ENCODE peak calls at places on chromosomes 6 and 20, in nine cellular contexts. One of them, this sample, is unnamed.
A peak's percentile ranks its signal among the peaks of the same experiment; 100 is the strongest.

GRCh38 chr20:62816031-62816878 is 595 bp upstream of the COL9A3 start:
- DNase-seq in body of pancreas: no peak
- DNase-seq in cardiac muscle cell: peak; percentile 46
- DNase-seq in A549: no peak
- DNase-seq in tibial nerve: no peak
- DNase-seq in Panc1: no peak
- DNase-seq in ovary: no peak
- DNase-seq in foreskin fibroblast: peak; percentile 63
- DNase-seq in brain microvascular endothelial cell: no peak
- DNase-seq in this sample: no peak

GRCh38 chr6:152356659-152357058 is 280.5 kb downstream of the SYNE1 start:
- DNase-seq in body of pancreas: no peak
- DNase-seq in cardiac muscle cell: no peak
- DNase-seq in A549: peak; percentile 34
- DNase-seq in tibial nerve: no peak
- DNase-seq in Panc1: peak; percentile 8
- DNase-seq in ovary: no peak
- DNase-seq in foreskin fibroblast: peak; percentile 60
- DNase-seq in brain microvascular endothelial cell: peak; percentile 32
- DNase-seq in this sample: peak; percentile 8

GRCh38 chr6:137415127-137415833 is 78.9 kb downstream of the OLIG3 start:
- DNase-seq in body of pancreas: peak; percentile 59
- DNase-seq in cardiac muscle cell: peak; percentile 66
- DNase-seq in A549: peak; percentile 3
- DNase-seq in tibial nerve: peak; percentile 64
- DNase-seq in Panc1: peak; percentile 22
- DNase-seq in ovary: peak; percentile 43
- DNase-seq in foreskin fibroblast: peak; percentile 83
- DNase-seq in brain microvascular endothelial cell: peak; percentile 76
- DNase-seq in this sample: peak; percentile 58

GRCh38 chr6:47740714-47741113 is 41.1 kb upstream of the OPN5 start:
- DNase-seq in body of pancreas: no peak
- DNase-seq in cardiac muscle cell: no peak
- DNase-seq in A549: peak; percentile 1
- DNase-seq in tibial nerve: no peak
- DNase-seq in Panc1: no peak
- DNase-seq in ovary: no peak
- DNase-seq in foreskin fibroblast: no peak
- DNase-seq in brain microvascular endothelial cell: no peak
- DNase-seq in this sample: no peak

GRCh38 chr20:10739575-10739974 is 65.8 kb upstream of the JAG1 start:
- DNase-seq in body of pancreas: no peak
- DNase-seq in cardiac muscle cell: no peak
- DNase-seq in A549: no peak
- DNase-seq in tibial nerve: no peak
- DNase-seq in Panc1: no peak
- DNase-seq in ovary: no peak
- DNase-seq in foreskin fibroblast: no peak
- DNase-seq in brain microvascular endothelial cell: no peak
- DNase-seq in this sample: no peak

GRCh38 chr6:11920566-11920965 is 91.5 kb upstream of the HIVEP1 start:
- DNase-seq in body of pancreas: no peak
- DNase-seq in cardiac muscle cell: no peak
- DNase-seq in A549: no peak
- DNase-seq in tibial nerve: no peak
- DNase-seq in Panc1: no peak
- DNase-seq in ovary: no peak
- DNase-seq in foreskin fibroblast: peak; percentile 9
- DNase-seq in brain microvascular endothelial cell: no peak
- DNase-seq in this sample: no peak

GRCh38 chr20:35947489-35947888 is 6.8 kb downstream of the SCAND1 start:
- DNase-seq in body of pancreas: no peak
- DNase-seq in cardiac muscle cell: peak; percentile 41
- DNase-seq in A549: peak; percentile 68
- DNase-seq in tibial nerve: no peak
- DNase-seq in Panc1: no peak
- DNase-seq in ovary: no peak
- DNase-seq in foreskin fibroblast: peak; percentile 13
- DNase-seq in brain microvascular endothelial cell: no peak
- DNase-seq in this sample: peak; percentile 17

GRCh38 chr6:16505711-16506362 is 255.4 kb downstream of the ATXN1 start:
- DNase-seq in body of pancreas: no peak
- DNase-seq in cardiac muscle cell: no peak
- DNase-seq in A549: no peak
- DNase-seq in tibial nerve: no peak
- DNase-seq in Panc1: no peak
- DNase-seq in ovary: no peak
- DNase-seq in foreskin fibroblast: peak; percentile 78
- DNase-seq in brain microvascular endothelial cell: peak; percentile 27
- DNase-seq in this sample: peak; percentile 93

GRCh38 chr6:90953405-90954161 is 366.7 kb upstream of the MAP3K7 start:
- DNase-seq in body of pancreas: no peak
- DNase-seq in cardiac muscle cell: no peak
- DNase-seq in A549: no peak
- DNase-seq in tibial nerve: no peak
- DNase-seq in Panc1: no peak
- DNase-seq in ovary: no peak
- DNase-seq in foreskin fibroblast: no peak
- DNase-seq in brain microvascular endothelial cell: no peak
- DNase-seq in this sample: no peak

GRCh38 chr6:136396908-136397307 is 107.3 kb upstream of the BCLAF1 start:
- DNase-seq in body of pancreas: no peak
- DNase-seq in cardiac muscle cell: no peak
- DNase-seq in A549: no peak
- DNase-seq in tibial nerve: no peak
- DNase-seq in Panc1: no peak
- DNase-seq in ovary: no peak
- DNase-seq in foreskin fibroblast: no peak
- DNase-seq in brain microvascular endothelial cell: no peak
- DNase-seq in this sample: no peak

GRCh38 chr6:127266892-127267741 is 453 bp downstream of the RNF146 start:
- DNase-seq in body of pancreas: peak; percentile 52
- DNase-seq in cardiac muscle cell: peak; percentile 69
- DNase-seq in A549: peak; percentile 54
- DNase-seq in tibial nerve: peak; percentile 25
- DNase-seq in Panc1: no peak
- DNase-seq in ovary: no peak
- DNase-seq in foreskin fibroblast: peak; percentile 77
- DNase-seq in brain microvascular endothelial cell: peak; percentile 24
- DNase-seq in this sample: peak; percentile 48

GRCh38 chr6:29014729-29015608 is 9.9 kb upstream of the ZNF311 start:
- DNase-seq in body of pancreas: no peak
- DNase-seq in cardiac muscle cell: no peak
- DNase-seq in A549: no peak
- DNase-seq in tibial nerve: no peak
- DNase-seq in Panc1: no peak
- DNase-seq in ovary: no peak
- DNase-seq in foreskin fibroblast: peak; percentile 39
- DNase-seq in brain microvascular endothelial cell: no peak
- DNase-seq in this sample: peak; percentile 49

GRCh38 chr20:37202267-37202943 is 23.1 kb upstream of the MROH8 start:
- DNase-seq in body of pancreas: peak; percentile 43
- DNase-seq in cardiac muscle cell: peak; percentile 65
- DNase-seq in A549: peak; percentile 72
- DNase-seq in tibial nerve: peak; percentile 51
- DNase-seq in Panc1: peak; percentile 46
- DNase-seq in ovary: no peak
- DNase-seq in foreskin fibroblast: peak; percentile 94
- DNase-seq in brain microvascular endothelial cell: peak; percentile 91
- DNase-seq in this sample: peak; percentile 95

GRCh38 chr20:47319517-47320252 is 36.8 kb downstream of the ZMYND8 start:
- DNase-seq in body of pancreas: peak; percentile 76
- DNase-seq in cardiac muscle cell: peak; percentile 41
- DNase-seq in A549: no peak
- DNase-seq in tibial nerve: no peak
- DNase-seq in Panc1: no peak
- DNase-seq in ovary: peak; percentile 70
- DNase-seq in foreskin fibroblast: peak; percentile 74
- DNase-seq in brain microvascular endothelial cell: peak; percentile 42
- DNase-seq in this sample: peak; percentile 70

GRCh38 chr6:139161169-139161568 is 26.3 kb downstream of the HECA start:
- DNase-seq in body of pancreas: no peak
- DNase-seq in cardiac muscle cell: no peak
- DNase-seq in A549: no peak
- DNase-seq in tibial nerve: no peak
- DNase-seq in Panc1: no peak
- DNase-seq in ovary: no peak
- DNase-seq in foreskin fibroblast: peak; percentile 59
- DNase-seq in brain microvascular endothelial cell: no peak
- DNase-seq in this sample: peak; percentile 84

GRCh38 chr20:53652090-53652858 is 58.6 kb upstream of the ZNF217 start:
- DNase-seq in body of pancreas: no peak
- DNase-seq in cardiac muscle cell: peak; percentile 27
- DNase-seq in A549: peak; percentile 38
- DNase-seq in tibial nerve: no peak
- DNase-seq in Panc1: no peak
- DNase-seq in ovary: no peak
- DNase-seq in foreskin fibroblast: peak; percentile 40
- DNase-seq in brain microvascular endothelial cell: no peak
- DNase-seq in this sample: peak; percentile 26

GRCh38 chr6:154390034-154390433 is 33.4 kb upstream of the IPCEF1 start:
- DNase-seq in body of pancreas: no peak
- DNase-seq in cardiac muscle cell: no peak
- DNase-seq in A549: no peak
- DNase-seq in tibial nerve: no peak
- DNase-seq in Panc1: no peak
- DNase-seq in ovary: no peak
- DNase-seq in foreskin fibroblast: no peak
- DNase-seq in brain microvascular endothelial cell: no peak
- DNase-seq in this sample: no peak

GRCh38 chr6:56241106-56241812 is 6.1 kb downstream of the COL21A1 start:
- DNase-seq in body of pancreas: no peak
- DNase-seq in cardiac muscle cell: no peak
- DNase-seq in A549: no peak
- DNase-seq in tibial nerve: no peak
- DNase-seq in Panc1: no peak
- DNase-seq in ovary: no peak
- DNase-seq in foreskin fibroblast: no peak
- DNase-seq in brain microvascular endothelial cell: no peak
- DNase-seq in this sample: no peak

GRCh38 chr6:100078509-100078908 is 84.5 kb upstream of the MCHR2 start:
- DNase-seq in body of pancreas: no peak
- DNase-seq in cardiac muscle cell: peak; percentile 9
- DNase-seq in A549: peak; percentile 48
- DNase-seq in tibial nerve: no peak
- DNase-seq in Panc1: no peak
- DNase-seq in ovary: no peak
- DNase-seq in foreskin fibroblast: peak; percentile 58
- DNase-seq in brain microvascular endothelial cell: peak; percentile 20
- DNase-seq in this sample: peak; percentile 6

GRCh38 chr20:58241766-58242465 is 13.5 kb upstream of the ANKRD60 start:
- DNase-seq in body of pancreas: no peak
- DNase-seq in cardiac muscle cell: no peak
- DNase-seq in A549: no peak
- DNase-seq in tibial nerve: no peak
- DNase-seq in Panc1: no peak
- DNase-seq in ovary: no peak
- DNase-seq in foreskin fibroblast: no peak
- DNase-seq in brain microvascular endothelial cell: no peak
- DNase-seq in this sample: no peak

GRCh38 chr6:63597142-63598000 is 25.1 kb downstream of the LOC128125822 start:
- DNase-seq in body of pancreas: no peak
- DNase-seq in cardiac muscle cell: no peak
- DNase-seq in A549: no peak
- DNase-seq in tibial nerve: no peak
- DNase-seq in Panc1: no peak
- DNase-seq in ovary: no peak
- DNase-seq in foreskin fibroblast: peak; percentile 34
- DNase-seq in brain microvascular endothelial cell: no peak
- DNase-seq in this sample: no peak
- H3K4me3 ChIP-seq in body of pancreas: peak overlapping the region; percentile 38
- H3K4me3 ChIP-seq in cardiac muscle cell: peak overlapping the region; percentile 57
- H3K4me3 ChIP-seq in A549: peak overlapping the region; percentile 84
- H3K4me3 ChIP-seq in tibial nerve: no peak overlapping the region
- H3K4me3 ChIP-seq in Panc1: peak overlapping the region; percentile 51
- H3K4me3 ChIP-seq in ovary: no peak overlapping the region
- H3K4me3 ChIP-seq in foreskin fibroblast: peak overlapping the region; percentile 71
- H3K4me3 ChIP-seq in brain microvascular endothelial cell: peak overlapping the region; percentile 63
- H3K4me3 ChIP-seq in this sample: peak overlapping the region; percentile 85

DNA sequence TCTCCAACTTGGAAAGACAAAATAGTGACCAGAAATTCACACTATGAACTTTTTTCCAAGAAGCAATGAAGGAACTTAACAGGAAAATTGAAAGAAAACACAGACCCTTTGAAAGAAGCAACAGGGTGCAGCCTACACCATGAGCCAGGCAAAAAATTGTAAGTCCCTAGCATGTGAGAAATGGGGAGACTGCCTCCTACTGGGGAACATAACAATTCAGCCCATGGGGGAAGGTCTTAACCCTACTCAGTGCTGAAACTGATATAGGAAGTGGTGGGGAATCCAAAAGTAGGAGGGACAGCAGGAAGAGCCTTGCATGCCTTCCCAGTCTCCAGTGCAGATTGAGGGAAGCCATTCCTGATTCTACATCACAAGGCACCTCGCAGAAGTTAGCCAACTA is 235.1 kb upstream of the UFL1 start:
- DNase-seq in body of pancreas: no peak
- DNase-seq in cardiac muscle cell: no peak
- DNase-seq in A549: no peak
- DNase-seq in tibial nerve: no peak
- DNase-seq in Panc1: no peak
- DNase-seq in ovary: no peak
- DNase-seq in foreskin fibroblast: no peak
- DNase-seq in brain microvascular endothelial cell: no peak
- DNase-seq in this sample: no peak
- TF ChIP-seq CTCF in body of pancreas: no peak
- TF ChIP-seq CTCF in cardiac muscle cell: no peak
- TF ChIP-seq CTCF in A549: no peak
- TF ChIP-seq CTCF in tibial nerve: no peak
- TF ChIP-seq CTCF in Panc1: no peak
- TF ChIP-seq CTCF in ovary: no peak
- TF ChIP-seq CTCF in foreskin fibroblast: no peak
- TF ChIP-seq CTCF in brain microvascular endothelial cell: no peak
- TF ChIP-seq CTCF in this sample: no peak

GRCh38 chr20:20083796-20084195 is 31.5 kb downstream of the CFAP61 start:
- DNase-seq in body of pancreas: no peak
- DNase-seq in cardiac muscle cell: peak; percentile 54
- DNase-seq in A549: peak; percentile 39
- DNase-seq in tibial nerve: no peak
- DNase-seq in Panc1: peak; percentile 18
- DNase-seq in ovary: no peak
- DNase-seq in foreskin fibroblast: peak; percentile 30
- DNase-seq in brain microvascular endothelial cell: no peak
- DNase-seq in this sample: peak; percentile 20
- H3K4me3 ChIP-seq in body of pancreas: no peak overlapping the region
- H3K4me3 ChIP-seq in cardiac muscle cell: no peak overlapping the region
- H3K4me3 ChIP-seq in A549: no peak overlapping the region
- H3K4me3 ChIP-seq in tibial nerve: no peak overlapping the region
- H3K4me3 ChIP-seq in Panc1: no peak overlapping the region
- H3K4me3 ChIP-seq in ovary: no peak overlapping the region
- H3K4me3 ChIP-seq in foreskin fibroblast: no peak overlapping the region
- H3K4me3 ChIP-seq in brain microvascular endothelial cell: no peak overlapping the region
- H3K4me3 ChIP-seq in this sample: no peak overlapping the region

DNA sequence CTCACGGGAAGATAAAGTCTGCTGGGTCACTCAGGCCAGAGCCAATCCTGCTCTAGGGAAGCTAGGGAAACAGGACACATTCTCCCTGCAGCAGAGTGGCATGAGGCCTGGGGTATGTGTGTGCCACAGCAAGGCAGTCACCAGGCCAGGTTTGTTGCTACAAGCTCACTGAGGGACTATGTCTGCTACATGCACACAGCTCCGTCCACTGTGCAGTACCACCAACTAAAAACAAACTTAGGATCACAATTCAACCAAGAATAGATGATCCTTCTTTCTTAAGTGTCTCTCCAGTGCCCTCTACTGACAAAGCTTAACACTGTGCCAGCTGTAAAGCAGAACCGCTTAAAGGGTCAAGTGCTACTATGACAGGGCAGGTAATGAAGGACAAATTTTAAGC is 192.5 kb downstream of the PTPRK start:
- DNase-seq in body of pancreas: no peak
- DNase-seq in cardiac muscle cell: peak; percentile 14
- DNase-seq in A549: peak; percentile 19
- DNase-seq in tibial nerve: no peak
- DNase-seq in Panc1: peak; percentile 24
- DNase-seq in ovary: no peak
- DNase-seq in foreskin fibroblast: peak; percentile 34
- DNase-seq in brain microvascular endothelial cell: no peak
- DNase-seq in this sample: no peak
- TF ChIP-seq CTCF in body of pancreas: peak; percentile 35
- TF ChIP-seq CTCF in cardiac muscle cell: peak; percentile 60
- TF ChIP-seq CTCF in A549: peak; percentile 17
- TF ChIP-seq CTCF in tibial nerve: no peak
- TF ChIP-seq CTCF in Panc1: peak; percentile 46
- TF ChIP-seq CTCF in ovary: no peak
- TF ChIP-seq CTCF in foreskin fibroblast: peak; percentile 29
- TF ChIP-seq CTCF in brain microvascular endothelial cell: peak; percentile 58
- TF ChIP-seq CTCF in this sample: peak; percentile 21